ENCODE peak calls at places on chromosomes 13 and 19, in ten cellular contexts. One of them, this sample, is unnamed.

GRCh38 chr19:10567696-10568443 is 909 bp downstream of the CDKN2D start:
- DNase-seq in endodermal cell: no peak
- DNase-seq in IMR-90: no peak
- DNase-seq in HTR-8/SVneo: no peak
- DNase-seq in ELR: peak; percentile 27
- DNase-seq in kidney tubule cell: no peak
- DNase-seq in transverse colon: no peak
- DNase-seq in iPS-NIHi11: no peak
- DNase-seq in lower leg skin: no peak
- DNase-seq in NCI-H1105 treated with DMSO at 0.1 percent for 48 hours: no peak
- DNase-seq in this sample: no peak

GRCh38 chr13:104314926-104315535 is 1248.8 kb upstream of the SLC10A2 start:
- DNase-seq in endodermal cell: no peak
- DNase-seq in IMR-90: peak; percentile 1
- DNase-seq in HTR-8/SVneo: no peak
- DNase-seq in ELR: peak; percentile 32
- DNase-seq in kidney tubule cell: peak; percentile 84
- DNase-seq in transverse colon: no peak
- DNase-seq in iPS-NIHi11: no peak
- DNase-seq in lower leg skin: no peak
- DNase-seq in NCI-H1105 treated with DMSO at 0.1 percent for 48 hours: no peak
- DNase-seq in this sample: no peak

GRCh38 chr19:1791879-1792278 is 20.2 kb downstream of the ATP8B3 start:
- DNase-seq in endodermal cell: no peak
- DNase-seq in IMR-90: no peak
- DNase-seq in HTR-8/SVneo: no peak
- DNase-seq in ELR: no peak
- DNase-seq in kidney tubule cell: no peak
- DNase-seq in transverse colon: no peak
- DNase-seq in iPS-NIHi11: no peak
- DNase-seq in lower leg skin: no peak
- DNase-seq in NCI-H1105 treated with DMSO at 0.1 percent for 48 hours: no peak
- DNase-seq in this sample: no peak

GRCh38 chr19:11137542-11138384 is 17.8 kb downstream of the SPC24 start:
- DNase-seq in endodermal cell: peak; percentile 92
- DNase-seq in IMR-90: peak; percentile 84
- DNase-seq in HTR-8/SVneo: peak; percentile 84
- DNase-seq in ELR: peak; percentile 94
- DNase-seq in kidney tubule cell: peak; percentile 93
- DNase-seq in transverse colon: peak; percentile 78
- DNase-seq in iPS-NIHi11: peak; percentile 84
- DNase-seq in lower leg skin: peak; percentile 97
- DNase-seq in NCI-H1105 treated with DMSO at 0.1 percent for 48 hours: peak; percentile 73
- DNase-seq in this sample: peak; percentile 53

GRCh38 chr13:75762066-75762937 is 126.2 kb downstream of the LMO7 start:
- DNase-seq in endodermal cell: no peak
- DNase-seq in IMR-90: peak; percentile 63
- DNase-seq in HTR-8/SVneo: no peak
- DNase-seq in ELR: no peak
- DNase-seq in kidney tubule cell: peak; percentile 71
- DNase-seq in transverse colon: no peak
- DNase-seq in iPS-NIHi11: no peak
- DNase-seq in lower leg skin: no peak
- DNase-seq in NCI-H1105 treated with DMSO at 0.1 percent for 48 hours: no peak
- DNase-seq in this sample: peak; percentile 76

GRCh38 chr19:4851551-4852290 is 15.7 kb downstream of the PLIN3 start:
- DNase-seq in endodermal cell: peak; percentile 95
- DNase-seq in IMR-90: peak; percentile 42
- DNase-seq in HTR-8/SVneo: peak; percentile 74
- DNase-seq in ELR: peak; percentile 67
- DNase-seq in kidney tubule cell: peak; percentile 98
- DNase-seq in transverse colon: peak; percentile 70
- DNase-seq in iPS-NIHi11: peak; percentile 92
- DNase-seq in lower leg skin: peak; percentile 93
- DNase-seq in NCI-H1105 treated with DMSO at 0.1 percent for 48 hours: peak; percentile 51
- DNase-seq in this sample: peak; percentile 53

GRCh38 chr13:109255457-109255856 is 530.9 kb downstream of the IRS2 start:
- DNase-seq in endodermal cell: no peak
- DNase-seq in IMR-90: no peak
- DNase-seq in HTR-8/SVneo: no peak
- DNase-seq in ELR: no peak
- DNase-seq in kidney tubule cell: no peak
- DNase-seq in transverse colon: no peak
- DNase-seq in iPS-NIHi11: no peak
- DNase-seq in lower leg skin: no peak
- DNase-seq in NCI-H1105 treated with DMSO at 0.1 percent for 48 hours: no peak
- DNase-seq in this sample: no peak

GRCh38 chr19:10701955-10702307 is 692 bp downstream of the QTRT1 start:
- DNase-seq in endodermal cell: peak; percentile 84
- DNase-seq in IMR-90: no peak
- DNase-seq in HTR-8/SVneo: peak; percentile 29
- DNase-seq in ELR: peak; percentile 39
- DNase-seq in kidney tubule cell: peak; percentile 24
- DNase-seq in transverse colon: peak; percentile 27
- DNase-seq in iPS-NIHi11: peak; percentile 69
- DNase-seq in lower leg skin: no peak
- DNase-seq in NCI-H1105 treated with DMSO at 0.1 percent for 48 hours: peak; percentile 13
- DNase-seq in this sample: peak; percentile 13

GRCh38 chr19:46958542-46958941 is 61.1 kb upstream of the NPAS1 start:
- DNase-seq in endodermal cell: no peak
- DNase-seq in IMR-90: peak; percentile 52
- DNase-seq in HTR-8/SVneo: no peak
- DNase-seq in ELR: peak; percentile 69
- DNase-seq in kidney tubule cell: no peak
- DNase-seq in transverse colon: no peak
- DNase-seq in iPS-NIHi11: no peak
- DNase-seq in lower leg skin: no peak
- DNase-seq in NCI-H1105 treated with DMSO at 0.1 percent for 48 hours: no peak
- DNase-seq in this sample: peak; percentile 68

GRCh38 chr19:13029893-13030292 is 34.6 kb downstream of the NFIX start:
- DNase-seq in endodermal cell: peak; percentile 79
- DNase-seq in IMR-90: no peak
- DNase-seq in HTR-8/SVneo: no peak
- DNase-seq in ELR: peak; percentile 25
- DNase-seq in kidney tubule cell: no peak
- DNase-seq in transverse colon: peak; percentile 64
- DNase-seq in iPS-NIHi11: no peak
- DNase-seq in lower leg skin: no peak
- DNase-seq in NCI-H1105 treated with DMSO at 0.1 percent for 48 hours: no peak
- DNase-seq in this sample: peak; percentile 16

GRCh38 chr19:39342647-39343305 is 555 bp downstream of the SAMD4B start:
- DNase-seq in endodermal cell: no peak
- DNase-seq in IMR-90: no peak
- DNase-seq in HTR-8/SVneo: no peak
- DNase-seq in ELR: peak; percentile 37
- DNase-seq in kidney tubule cell: peak; percentile 13
- DNase-seq in transverse colon: peak; percentile 21
- DNase-seq in iPS-NIHi11: peak; percentile 29
- DNase-seq in lower leg skin: no peak
- DNase-seq in NCI-H1105 treated with DMSO at 0.1 percent for 48 hours: no peak
- DNase-seq in this sample: no peak

GRCh38 chr13:109389892-109390345 is 396.5 kb downstream of the IRS2 start:
- DNase-seq in endodermal cell: no peak
- DNase-seq in IMR-90: peak; percentile 25
- DNase-seq in HTR-8/SVneo: no peak
- DNase-seq in ELR: peak; percentile 27
- DNase-seq in kidney tubule cell: no peak
- DNase-seq in transverse colon: no peak
- DNase-seq in iPS-NIHi11: no peak
- DNase-seq in lower leg skin: no peak
- DNase-seq in NCI-H1105 treated with DMSO at 0.1 percent for 48 hours: no peak
- DNase-seq in this sample: no peak

GRCh38 chr19:17617807-17618192 is 62.4 kb downstream of the COLGALT1 start:
- DNase-seq in endodermal cell: no peak
- DNase-seq in IMR-90: no peak
- DNase-seq in HTR-8/SVneo: no peak
- DNase-seq in ELR: no peak
- DNase-seq in kidney tubule cell: no peak
- DNase-seq in transverse colon: no peak
- DNase-seq in iPS-NIHi11: no peak
- DNase-seq in lower leg skin: no peak
- DNase-seq in NCI-H1105 treated with DMSO at 0.1 percent for 48 hours: no peak
- DNase-seq in this sample: no peak

GRCh38 chr19:54573330-54573872 is at the start of gene LILRA2:
- DNase-seq in endodermal cell: no peak
- DNase-seq in IMR-90: no peak
- DNase-seq in HTR-8/SVneo: no peak
- DNase-seq in ELR: no peak
- DNase-seq in kidney tubule cell: no peak
- DNase-seq in transverse colon: no peak
- DNase-seq in iPS-NIHi11: no peak
- DNase-seq in lower leg skin: no peak
- DNase-seq in NCI-H1105 treated with DMSO at 0.1 percent for 48 hours: no peak
- DNase-seq in this sample: no peak

GRCh38 chr19:48696353-48697010 is 711 bp downstream of the FUT2 start:
- DNase-seq in endodermal cell: peak; percentile 87
- DNase-seq in IMR-90: no peak
- DNase-seq in HTR-8/SVneo: no peak
- DNase-seq in ELR: no peak
- DNase-seq in kidney tubule cell: peak; percentile 25
- DNase-seq in transverse colon: peak; percentile 41
- DNase-seq in iPS-NIHi11: peak; percentile 59
- DNase-seq in lower leg skin: no peak
- DNase-seq in NCI-H1105 treated with DMSO at 0.1 percent for 48 hours: no peak
- DNase-seq in this sample: no peak

GRCh38 chr13:96020155-96020575 is 33.0 kb downstream of the UGGT2 start:
- DNase-seq in endodermal cell: peak; percentile 80
- DNase-seq in IMR-90: peak; percentile 67
- DNase-seq in HTR-8/SVneo: peak; percentile 10
- DNase-seq in ELR: peak; percentile 66
- DNase-seq in kidney tubule cell: peak; percentile 73
- DNase-seq in transverse colon: peak; percentile 30
- DNase-seq in iPS-NIHi11: peak; percentile 51
- DNase-seq in lower leg skin: no peak
- DNase-seq in NCI-H1105 treated with DMSO at 0.1 percent for 48 hours: peak; percentile 63
- DNase-seq in this sample: peak; percentile 77

GRCh38 chr13:109318945-109319590 is 467.3 kb downstream of the IRS2 start:
- DNase-seq in endodermal cell: no peak
- DNase-seq in IMR-90: no peak
- DNase-seq in HTR-8/SVneo: no peak
- DNase-seq in ELR: no peak
- DNase-seq in kidney tubule cell: no peak
- DNase-seq in transverse colon: no peak
- DNase-seq in iPS-NIHi11: no peak
- DNase-seq in lower leg skin: no peak
- DNase-seq in NCI-H1105 treated with DMSO at 0.1 percent for 48 hours: no peak
- DNase-seq in this sample: no peak

GRCh38 chr19:30069535-30070197 is 127.6 kb downstream of the URI1 start:
- DNase-seq in endodermal cell: peak; percentile 22
- DNase-seq in IMR-90: no peak
- DNase-seq in HTR-8/SVneo: no peak
- DNase-seq in ELR: no peak
- DNase-seq in kidney tubule cell: no peak
- DNase-seq in transverse colon: peak; percentile 3
- DNase-seq in iPS-NIHi11: no peak
- DNase-seq in lower leg skin: peak; percentile 56
- DNase-seq in NCI-H1105 treated with DMSO at 0.1 percent for 48 hours: no peak
- DNase-seq in this sample: no peak

GRCh38 chr13:97205971-97206370 is 16.2 kb upstream of the MBNL2 start:
- DNase-seq in endodermal cell: no peak
- DNase-seq in IMR-90: peak; percentile 68
- DNase-seq in HTR-8/SVneo: peak; percentile 40
- DNase-seq in ELR: peak; percentile 72
- DNase-seq in kidney tubule cell: peak; percentile 37
- DNase-seq in transverse colon: no peak
- DNase-seq in iPS-NIHi11: no peak
- DNase-seq in lower leg skin: no peak
- DNase-seq in NCI-H1105 treated with DMSO at 0.1 percent for 48 hours: no peak
- DNase-seq in this sample: peak; percentile 26

GRCh38 chr19:50909240-50910070 is 1.7 kb downstream of the KLK4 start:
- DNase-seq in endodermal cell: peak; percentile 100
- DNase-seq in IMR-90: no peak
- DNase-seq in HTR-8/SVneo: no peak
- DNase-seq in ELR: peak; percentile 47
- DNase-seq in kidney tubule cell: peak; percentile 30
- DNase-seq in transverse colon: peak; percentile 84
- DNase-seq in iPS-NIHi11: peak; percentile 97
- DNase-seq in lower leg skin: no peak
- DNase-seq in NCI-H1105 treated with DMSO at 0.1 percent for 48 hours: peak; percentile 23
- DNase-seq in this sample: peak; percentile 47

GRCh38 chr13:113848431-113849260 is 15.2 kb downstream of the GAS6 start:
- DNase-seq in endodermal cell: peak; percentile 74
- DNase-seq in IMR-90: no peak
- DNase-seq in HTR-8/SVneo: no peak
- DNase-seq in ELR: no peak
- DNase-seq in kidney tubule cell: no peak
- DNase-seq in transverse colon: peak; percentile 79
- DNase-seq in iPS-NIHi11: peak; percentile 58
- DNase-seq in lower leg skin: peak; percentile 86
- DNase-seq in NCI-H1105 treated with DMSO at 0.1 percent for 48 hours: no peak
- DNase-seq in this sample: no peak

GRCh38 chr19:11378319-11379189 is 4.1 kb downstream of the SWSAP1 start:
- DNase-seq in endodermal cell: peak; percentile 89
- DNase-seq in IMR-90: peak; percentile 89
- DNase-seq in HTR-8/SVneo: no peak
- DNase-seq in ELR: peak; percentile 91
- DNase-seq in kidney tubule cell: peak; percentile 87
- DNase-seq in transverse colon: peak; percentile 39
- DNase-seq in iPS-NIHi11: peak; percentile 24
- DNase-seq in lower leg skin: peak; percentile 90
- DNase-seq in NCI-H1105 treated with DMSO at 0.1 percent for 48 hours: peak; percentile 18
- DNase-seq in this sample: peak; percentile 49

GRCh38 chr13:74573654-74574053 is 439.4 kb upstream of the KLF12 start:
- DNase-seq in endodermal cell: peak; percentile 82
- DNase-seq in IMR-90: no peak
- DNase-seq in HTR-8/SVneo: no peak
- DNase-seq in ELR: peak; percentile 14
- DNase-seq in kidney tubule cell: no peak
- DNase-seq in transverse colon: no peak
- DNase-seq in iPS-NIHi11: peak; percentile 26
- DNase-seq in lower leg skin: no peak
- DNase-seq in NCI-H1105 treated with DMSO at 0.1 percent for 48 hours: no peak
- DNase-seq in this sample: no peak

GRCh38 chr13:92074658-92075057 is 676.2 kb downstream of the GPC5 start:
- DNase-seq in endodermal cell: peak; percentile 55
- DNase-seq in IMR-90: no peak
- DNase-seq in HTR-8/SVneo: no peak
- DNase-seq in ELR: no peak
- DNase-seq in kidney tubule cell: peak; percentile 21
- DNase-seq in transverse colon: no peak
- DNase-seq in iPS-NIHi11: peak; percentile 33
- DNase-seq in lower leg skin: no peak
- DNase-seq in NCI-H1105 treated with DMSO at 0.1 percent for 48 hours: no peak
- DNase-seq in this sample: no peak

GRCh38 chr19:10565567-10566407 is at the start of gene KRI1:
- DNase-seq in endodermal cell: peak; percentile 99
- DNase-seq in IMR-90: peak; percentile 95
- DNase-seq in HTR-8/SVneo: peak; percentile 96
- DNase-seq in ELR: peak; percentile 98
- DNase-seq in kidney tubule cell: peak; percentile 97
- DNase-seq in transverse colon: peak; percentile 99
- DNase-seq in iPS-NIHi11: peak; percentile 96
- DNase-seq in lower leg skin: peak; percentile 100
- DNase-seq in NCI-H1105 treated with DMSO at 0.1 percent for 48 hours: peak; percentile 96
- DNase-seq in this sample: peak; percentile 98

GRCh38 chr13:32984857-32985626 is 31.2 kb upstream of the KL start:
- DNase-seq in endodermal cell: no peak
- DNase-seq in IMR-90: peak; percentile 58
- DNase-seq in HTR-8/SVneo: no peak
- DNase-seq in ELR: peak; percentile 65
- DNase-seq in kidney tubule cell: peak; percentile 43
- DNase-seq in transverse colon: peak; percentile 18
- DNase-seq in iPS-NIHi11: no peak
- DNase-seq in lower leg skin: peak; percentile 45
- DNase-seq in NCI-H1105 treated with DMSO at 0.1 percent for 48 hours: peak; percentile 25
- DNase-seq in this sample: no peak

GRCh38 chr13:80036845-80037504 is 304.0 kb downstream of the SPRY2 start:
- DNase-seq in endodermal cell: no peak
- DNase-seq in IMR-90: no peak
- DNase-seq in HTR-8/SVneo: no peak
- DNase-seq in ELR: no peak
- DNase-seq in kidney tubule cell: no peak
- DNase-seq in transverse colon: no peak
- DNase-seq in iPS-NIHi11: no peak
- DNase-seq in lower leg skin: no peak
- DNase-seq in NCI-H1105 treated with DMSO at 0.1 percent for 48 hours: no peak
- DNase-seq in this sample: no peak

GRCh38 chr19:53172892-53173291 is 14.0 kb upstream of the ZNF347 start:
- DNase-seq in endodermal cell: no peak
- DNase-seq in IMR-90: peak; percentile 48
- DNase-seq in HTR-8/SVneo: no peak
- DNase-seq in ELR: no peak
- DNase-seq in kidney tubule cell: no peak
- DNase-seq in transverse colon: no peak
- DNase-seq in iPS-NIHi11: no peak
- DNase-seq in lower leg skin: no peak
- DNase-seq in NCI-H1105 treated with DMSO at 0.1 percent for 48 hours: no peak
- DNase-seq in this sample: no peak